ENCODE peak calls at places on chromosome 9, in four cellular contexts. Z is HL-60; M is stromal cell of bone marrow; L is CD8-positive, alpha-beta memory T cell. D is an unnamed sample.

GRCh38 chr9:106916491-106917235 is 53.7 kb downstream of the ZNF462 start:
- DNase-seq in M (no peak), L (no peak), Z (no peak), D (peak; percentile 57)

GRCh38 chr9:86126998-86127972 is 27.9 kb upstream of the GOLM1 start:
- DNase-seq in Z (no peak), L (no peak), M (peak; percentile 83), D (peak; percentile 76)

GRCh38 chr9:35367451-35367850 is 122.5 kb upstream of the RUSC2 start:
- DNase-seq in M (peak; percentile 83), L (no peak), Z (no peak), D (peak; percentile 81)

GRCh38 chr9:112860466-112860865 is 30.2 kb downstream of the SLC46A2 start:
- DNase-seq in L (no peak), Z (no peak), M (no peak), D (no peak)

GRCh38 chr9:113625456-113625855 is 161.9 kb downstream of the RGS3 start:
- DNase-seq in Z (no peak), L (no peak), M (no peak), D (no peak)

GRCh38 chr9:136765041-136765440 is 723 bp upstream of the LCN15 start:
- DNase-seq in Z (no peak), L (no peak), M (no peak), D (no peak)

GRCh38 chr9:94586814-94587213 is 6.8 kb downstream of the FBP2 start:
- DNase-seq in L (no peak), M (peak; percentile 24), Z (no peak), D (peak; percentile 65)

GRCh38 chr9:99426443-99426842 is 204.4 kb downstream of the SEC61B start:
- DNase-seq in M (no peak), L (no peak), Z (no peak), D (no peak)

GRCh38 chr9:92970467-92970923 is 23.2 kb downstream of the FGD3 start:
- DNase-seq in L (no peak), Z (no peak), M (no peak), D (peak; percentile 47)